ENCODE peak calls at places on chromosomes 6 and 20, in five cellular contexts. N is bronchial epithelial cell; O is kidney; D is CD4-positive, alpha-beta T cell; C is GM12865. R is an unnamed sample.

GRCh38 chr6:125294925-125295324 is 6.8 kb downstream of the HDDC2 start:
- DNase-seq in N (no peak), O (no peak), D (no peak), C (no peak), R (no peak)

GRCh38 chr20:3563548-3564177 is 92.8 kb downstream of the ATRN start:
- DNase-seq in N (peak), O (no peak), D (no peak), C (peak), R (peak)

GRCh38 chr6:42225043-42225368 is 7.3 kb upstream of the MRPS10 start:
- DNase-seq in N (no peak), O (no peak), D (no peak), C (no peak), R (no peak)

GRCh38 chr20:60586417-60587105 is 628.3 kb downstream of the CDH26 start:
- DNase-seq in N (no peak), O (no peak), D (no peak), C (no peak), R (no peak)

GRCh38 chr6:45915776-45916348 is 99.8 kb downstream of the CLIC5 start:
- DNase-seq in N (no peak), O (no peak), D (no peak), C (no peak), R (no peak)

GRCh38 chr6:162618463-162619002 is 109.0 kb downstream of the PRKN start:
- DNase-seq in N (no peak), O (no peak), D (no peak), C (no peak), R (no peak)

GRCh38 chr6:16273266-16273665 is 34.9 kb downstream of the GMPR start:
- DNase-seq in N (no peak), O (no peak), D (no peak), C (no peak), R (no peak)

GRCh38 chr20:53963670-53964466 is 106.5 kb downstream of the BCAS1 start:
- DNase-seq in N (peak), O (no peak), D (no peak), C (no peak), R (no peak)

GRCh38 chr6:102549221-102549874 is 1155.8 kb downstream of the GRIK2 start:
- DNase-seq in N (peak), O (no peak), D (no peak), C (no peak), R (no peak)

GRCh38 chr20:45523833-45524232 is 8.4 kb upstream of the SPINT3 start:
- DNase-seq in N (peak), O (no peak), D (no peak), C (no peak), R (no peak)

GRCh38 chr6:33343953-33344611 is 26.5 kb upstream of the ZBTB22 start:
- DNase-seq in N (no peak), O (no peak), D (peak), C (peak), R (no peak)

GRCh38 chr6:16089232-16089843 is 39.5 kb upstream of the MYLIP start:
- DNase-seq in N (peak), O (no peak), D (no peak), C (no peak), R (no peak)

GRCh38 chr6:100464910-100465700 is at the start of gene SIM1:
- DNase-seq in N (no peak), O (peak), D (no peak), C (peak), R (peak)

GRCh38 chr6:40713002-40713719 is 126.0 kb upstream of the LRFN2 start:
- DNase-seq in N (no peak), O (no peak), D (no peak), C (no peak), R (peak)
- TF ChIP-seq CTCF in N (no peak), O (no peak), D (no peak), C (no peak), R (peak)

DNA sequence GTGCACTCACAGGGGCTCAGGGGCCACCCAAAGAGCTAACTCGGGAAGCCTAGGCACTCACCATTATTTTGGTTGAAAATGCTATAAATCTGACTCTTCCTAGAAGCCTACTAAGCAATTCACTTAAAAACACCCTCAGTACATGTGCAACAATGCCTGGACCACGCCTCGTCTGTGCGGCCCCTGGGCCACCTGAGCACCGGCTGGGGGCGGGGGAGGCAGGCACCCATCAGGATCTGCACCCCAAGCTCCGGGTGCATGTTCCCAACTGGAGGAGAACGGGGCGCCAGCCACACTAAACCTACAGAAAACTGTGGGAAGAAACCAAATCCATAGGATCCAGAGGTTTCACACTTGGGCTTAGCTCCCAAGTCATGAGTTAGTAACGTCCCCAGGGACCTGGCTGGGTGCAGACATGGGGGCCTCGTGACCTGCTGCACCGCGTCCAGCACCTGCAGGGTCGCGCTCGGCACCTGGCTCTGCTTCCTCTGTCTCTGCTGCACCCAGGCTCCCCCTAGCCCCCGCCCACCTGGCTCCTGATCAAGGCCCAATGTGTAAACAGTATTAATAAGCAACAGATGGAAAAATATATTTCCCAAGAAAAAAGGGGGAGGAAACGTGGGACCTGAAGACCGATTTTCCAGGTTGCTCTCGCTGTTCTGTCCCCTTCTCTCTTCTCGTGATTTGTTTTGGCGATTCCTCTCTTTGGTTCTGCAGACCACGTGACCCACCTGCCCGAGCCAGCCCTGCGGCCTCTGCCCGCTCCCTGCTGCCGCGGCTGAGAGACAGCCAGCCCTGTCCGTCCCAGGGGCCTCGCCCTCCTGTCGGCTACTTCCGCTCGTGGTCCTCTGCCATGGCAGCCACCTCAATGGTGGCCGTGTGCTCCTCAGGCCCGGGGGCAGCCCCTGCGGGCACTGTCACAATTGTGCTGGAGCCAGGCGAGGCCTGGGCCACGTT is 15.5 kb upstream of the HELZ2 start:
- DNase-seq in N (no peak), O (peak), D (no peak), C (no peak), R (no peak)
- TF ChIP-seq CTCF in N (no peak), O (no peak), D (no peak), C (no peak), R (no peak)

GRCh38 chr20:23399568-23400241 is 21.6 kb downstream of the NAPB start:
- DNase-seq in N (no peak), O (no peak), D (no peak), C (peak), R (no peak)
- TF ChIP-seq CTCF in N (no peak), O (no peak), D (no peak), C (no peak), R (peak)

GRCh38 chr20:7031222-7031621 is 263.7 kb downstream of the BMP2 start:
- DNase-seq in N (peak), O (no peak), D (no peak), C (no peak), R (no peak)
- TF ChIP-seq CTCF in N (peak), O (no peak), D (no peak), C (peak), R (peak)

GRCh38 chr6:91273729-91274128 is 686.9 kb upstream of the MAP3K7 start:
- DNase-seq in N (no peak), O (peak), D (no peak), C (no peak), R (no peak)

GRCh38 chr6:91271807-91272206 is 684.9 kb upstream of the MAP3K7 start:
- DNase-seq in N (no peak), O (peak), D (no peak), C (no peak), R (no peak)

GRCh38 chr6:91278416-91278815 is 691.5 kb upstream of the MAP3K7 start:
- DNase-seq in N (peak), O (no peak), D (no peak), C (no peak), R (no peak)

DNA sequence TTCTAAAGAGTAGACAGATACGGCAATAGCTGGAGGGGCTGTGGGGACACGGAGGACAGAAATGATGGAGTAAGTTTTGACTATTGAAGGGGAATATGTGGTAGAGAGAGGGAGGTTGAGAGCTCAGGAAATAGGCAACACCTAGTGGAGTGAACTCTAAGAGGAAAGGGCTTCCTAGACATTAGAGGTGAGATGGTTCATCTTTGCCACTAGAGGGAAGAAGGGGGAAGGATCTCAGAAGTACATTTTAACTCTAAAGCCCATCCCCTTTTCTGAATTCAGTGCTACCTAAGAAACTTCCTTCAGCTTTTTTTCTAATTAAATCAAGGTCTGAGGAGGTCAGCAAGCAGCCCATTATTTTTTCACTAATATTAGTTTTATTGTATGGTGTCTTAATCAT is 689.4 kb upstream of the MAP3K7 start:
- DNase-seq in N (peak), O (no peak), D (no peak), C (no peak), R (no peak)
- TF ChIP-seq CTCF in N (peak), O (peak), D (no peak), C (peak), R (peak)

GRCh38 chr6:161152904-161153662 is 120.8 kb downstream of the AGPAT4 start:
- DNase-seq in N (no peak), O (no peak), D (no peak), C (no peak), R (no peak)
- TF ChIP-seq CTCF in N (peak), O (no peak), D (no peak), C (peak), R (peak)

R was measured in endodermal cell.